ENCODE peak calls at places on chromosomes 16 and 17, in eight cellular contexts. K is H9; N is neural progenitor cell; I is CD4-positive, alpha-beta memory T cell; X is esophagus squamous epithelium; U is mammary epithelial cell; J is PC-9; M is CD8-positive, alpha-beta memory T cell. Y is an unnamed sample.

GRCh38 chr16:66662445-66663194 is 33.9 kb downstream of the CMTM4 start:
- DNase-seq in K (no peak), N (no peak), I (no peak), X (no peak), U (peak; percentile 24), J (no peak), M (no peak), Y (no peak)

GRCh38 chr16:50146479-50147435 is 6.3 kb upstream of the TENT4B start:
- DNase-seq in K (no peak), N (no peak), I (no peak), X (no peak), U (peak; percentile 12), J (no peak), M (no peak), Y (no peak)

GRCh38 chr16:11262915-11263314 is 6.2 kb downstream of the TNP2 start:
- DNase-seq in K (no peak), N (no peak), I (no peak), X (no peak), U (no peak), J (no peak), M (no peak), Y (no peak)

GRCh38 chr17:50114849-50115357 is 15.1 kb downstream of the SAMD14 start:
- DNase-seq in K (peak; percentile 81), N (peak; percentile 85), I (peak; percentile 50), X (no peak), U (peak; percentile 37), J (peak; percentile 56), M (no peak), Y (no peak)

GRCh38 chr16:81855552-81856153 is 76.6 kb downstream of the PLCG2 start:
- DNase-seq in K (no peak), N (no peak), I (no peak), X (no peak), U (no peak), J (no peak), M (no peak), Y (no peak)

GRCh38 chr17:47736501-47737211 is 3.6 kb downstream of the TBX21 start:
- DNase-seq in K (peak; percentile 19), N (peak; percentile 39), I (no peak), X (no peak), U (no peak), J (no peak), M (no peak), Y (no peak)

GRCh38 chr17:282912-283882 is 69.4 kb downstream of the RPH3AL start:
- DNase-seq in K (no peak), N (no peak), I (no peak), X (no peak), U (no peak), J (peak; percentile 12), M (peak; percentile 32), Y (no peak)

GRCh38 chr17:78615631-78616030 is 38.4 kb upstream of the DNAH17 start:
- DNase-seq in K (no peak), N (no peak), I (no peak), X (no peak), U (no peak), J (no peak), M (no peak), Y (no peak)

GRCh38 chr17:68381076-68381900 is 76.0 kb downstream of the WIPI1 start:
- DNase-seq in K (no peak), N (no peak), I (no peak), X (no peak), U (peak; percentile 57), J (peak; percentile 99), M (no peak), Y (no peak)

GRCh38 chr16:3902731-3903130 is 22.2 kb upstream of the CREBBP start:
- DNase-seq in K (no peak), N (no peak), I (no peak), X (no peak), U (no peak), J (no peak), M (no peak), Y (no peak)

GRCh38 chr17:57597531-57598453 is 147.3 kb downstream of the CCDC182 start:
- DNase-seq in K (peak; percentile 83), N (peak; percentile 89), I (peak; percentile 21), X (no peak), U (peak; percentile 49), J (peak; percentile 48), M (no peak), Y (peak; percentile 15)

GRCh38 chr16:57859331-57859730 is 57.0 kb upstream of the KIFC3 start:
- DNase-seq in K (no peak), N (peak; percentile 79), I (no peak), X (no peak), U (no peak), J (no peak), M (no peak), Y (no peak)

GRCh38 chr16:2154533-2155090 is 970 bp upstream of the TRAF7 start:
- DNase-seq in K (no peak), N (no peak), I (no peak), X (no peak), U (no peak), J (no peak), M (no peak), Y (no peak)

GRCh38 chr17:72588961-72589360 is 468.1 kb downstream of the SOX9 start:
- DNase-seq in K (no peak), N (no peak), I (peak; percentile 33), X (no peak), U (peak; percentile 97), J (peak; percentile 97), M (no peak), Y (no peak)

DNA sequence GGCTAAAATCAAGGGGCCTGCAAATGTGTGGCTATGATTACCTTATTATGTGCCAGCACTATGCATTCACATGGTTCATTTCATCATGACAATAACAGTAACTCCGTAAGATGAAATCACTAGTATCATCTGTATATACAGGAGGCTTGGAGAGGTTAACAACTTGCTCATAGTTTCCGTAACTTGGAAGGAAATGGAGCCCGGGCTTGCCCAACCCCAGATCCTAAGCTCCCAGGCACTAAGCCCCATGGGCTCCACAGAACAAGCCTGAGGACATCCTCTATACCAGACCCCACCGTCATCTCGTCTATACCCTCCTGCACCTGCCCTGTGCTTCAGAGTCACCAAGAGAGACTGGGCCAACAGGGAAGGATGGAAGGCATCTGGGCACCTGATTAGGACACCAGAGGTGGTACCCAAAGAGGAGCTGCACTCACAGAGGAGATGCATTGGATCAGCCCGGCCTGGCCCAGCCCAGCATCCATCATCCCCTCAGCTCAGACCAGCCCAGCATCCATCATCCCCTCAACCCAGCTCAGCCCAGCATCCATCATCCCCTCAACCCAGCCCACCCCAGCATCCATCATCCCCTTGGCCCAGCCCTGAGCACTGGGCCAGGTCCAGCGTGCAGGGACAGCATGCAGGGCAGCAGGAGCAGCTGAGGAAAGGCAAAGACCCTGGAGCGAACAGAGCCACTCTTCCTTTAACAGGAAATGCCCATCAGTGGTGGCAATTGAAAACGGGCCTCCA is 28.5 kb downstream of the NSMCE1 start:
- DNase-seq in K (peak; percentile 9), N (no peak), I (no peak), X (no peak), U (no peak), J (no peak), M (no peak), Y (no peak)
- H3K4me1 ChIP-seq in K (peaks cover 4% of the 10 kb centered on the region), N (peaks cover 25% of the 10 kb centered on the region), I (peaks cover 75% of the 10 kb centered on the region), X (peaks cover 90% of the 10 kb centered on the region), U (peaks cover 19% of the 10 kb centered on the region), J (peaks cover 33% of the 10 kb centered on the region), M (peaks cover 71% of the 10 kb centered on the region), Y (peaks cover 43% of the 10 kb centered on the region)

GRCh38 chr17:1782171-1782567 is 20.3 kb downstream of the SERPINF1 start:
- DNase-seq in K (no peak), N (no peak), I (no peak), X (no peak), U (no peak), J (no peak), M (no peak), Y (no peak)

GRCh38 chr17:1785925-1786324 is 24.1 kb downstream of the SERPINF1 start:
- DNase-seq in K (no peak), N (no peak), I (no peak), X (no peak), U (no peak), J (no peak), M (no peak), Y (no peak)

GRCh38 chr17:1786708-1787107 is 24.8 kb downstream of the SERPINF1 start:
- DNase-seq in K (no peak), N (no peak), I (no peak), X (no peak), U (no peak), J (no peak), M (no peak), Y (no peak)

GRCh38 chr17:1783271-1783670 is 21.4 kb downstream of the SERPINF1 start:
- DNase-seq in K (no peak), N (no peak), I (no peak), X (no peak), U (peak; percentile 27), J (no peak), M (no peak), Y (no peak)

GRCh38 chr17:1783834-1784611 is 22.2 kb downstream of the SERPINF1 start:
- DNase-seq in K (no peak), N (peak; percentile 65), I (peak; percentile 32), X (no peak), U (peak; percentile 46), J (no peak), M (no peak), Y (no peak)
- H3K27ac ChIP-seq in K (no peak overlapping the region), N (no peak overlapping the region), I (no peak overlapping the region), X (peak overlapping the region; percentile 98), U (peak overlapping the region; percentile 17), J (no peak overlapping the region), M (no peak overlapping the region), Y (no peak overlapping the region)

DNA sequence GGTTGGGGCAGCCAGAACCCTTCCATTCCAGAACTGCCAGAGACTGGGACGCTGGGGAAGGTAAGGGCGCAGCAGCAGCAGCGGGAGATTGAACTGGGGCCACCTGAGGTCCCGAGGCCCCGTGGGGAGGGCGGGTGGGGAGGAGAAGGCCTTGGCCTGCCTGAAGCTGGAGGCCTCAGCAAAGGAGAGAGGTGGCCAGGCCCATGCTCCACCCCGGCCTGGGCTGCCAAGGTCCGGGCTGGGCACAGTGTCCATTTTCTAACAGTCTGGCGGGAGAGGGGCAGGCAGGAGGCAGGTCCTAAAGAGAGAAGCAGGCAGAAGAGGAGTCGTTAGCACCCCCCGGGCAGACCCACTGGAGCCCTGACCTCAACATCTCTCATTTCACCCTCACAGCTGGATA is 1.1 kb upstream of the GDPD3 start:
- DNase-seq in K (no peak), N (no peak), I (no peak), X (no peak), U (no peak), J (no peak), M (no peak), Y (no peak)
- H3K4me1 ChIP-seq in K (no peaks in the 10 kb centered on the region), N (no peaks in the 10 kb centered on the region), I (peaks cover 27% of the 10 kb centered on the region), X (peaks cover 69% of the 10 kb centered on the region), U (peaks cover 20% of the 10 kb centered on the region), J (peaks cover 55% of the 10 kb centered on the region), M (peaks cover 19% of the 10 kb centered on the region), Y (peaks cover 21% of the 10 kb centered on the region)

DNA sequence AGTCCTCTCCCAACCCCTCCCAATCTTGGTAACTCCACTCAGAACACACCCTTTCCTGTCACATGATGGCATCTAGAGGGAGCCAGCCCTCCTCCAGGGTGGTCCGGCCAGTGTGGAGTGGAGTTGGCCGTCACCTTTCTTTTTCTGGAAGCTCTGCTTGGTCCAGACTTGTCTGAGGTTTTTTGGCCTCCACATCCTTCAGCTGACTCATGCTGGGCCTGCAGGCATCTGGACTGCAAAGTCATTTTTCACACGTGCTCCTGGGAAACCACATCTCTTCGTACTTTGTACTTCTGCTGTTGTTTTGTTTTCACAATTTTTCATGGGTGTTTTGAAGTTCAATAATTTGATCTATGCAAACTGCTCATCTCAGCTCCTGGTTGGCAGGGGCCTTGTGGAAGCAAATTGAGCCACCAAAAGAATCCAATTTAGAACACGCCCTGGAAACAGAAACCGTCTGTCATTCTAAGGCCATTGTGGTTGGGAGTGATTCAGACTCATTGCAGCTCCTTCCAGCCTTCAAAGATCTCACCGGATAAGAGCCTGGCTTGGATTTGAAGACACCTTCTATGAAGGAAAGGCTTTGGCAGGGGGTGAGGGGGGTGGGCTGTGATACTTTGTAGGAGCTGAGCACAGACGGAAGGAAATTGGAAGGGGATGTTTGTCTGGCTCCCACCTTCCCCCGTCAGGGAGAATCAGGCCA is 42.4 kb upstream of the NF1 start:
- DNase-seq in K (peak; percentile 22), N (no peak), I (no peak), X (no peak), U (peak; percentile 99), J (peak; percentile 88), M (no peak), Y (no peak)
- H3K27ac ChIP-seq in K (no peak overlapping the region), N (no peak overlapping the region), I (no peak overlapping the region), X (peak overlapping the region; percentile 69), U (peak overlapping the region; percentile 86), J (peak overlapping the region; percentile 69), M (no peak overlapping the region), Y (no peak overlapping the region)

Y was measured in effector memory CD4-positive, alpha-beta T cell.